ENCODE peak calls at places on chromosomes 16 and 17, in seven cellular contexts. M is breast epithelium; K is effector memory CD4-positive, alpha-beta T cell; Y is uterus; Z is RWPE2; A is body of pancreas; C is fibroblast of mammary gland. R is an unnamed sample.

GRCh38 chr17:28907709-28908475 is 5.0 kb upstream of the DHRS13 start:
- DNase-seq in A (no peak), K (no peak), Z (no peak), Y (no peak), C (peak; percentile 51), M (no peak), R (no peak)

GRCh38 chr16:76278976-76279375 is 1.8 kb downstream of the CNTNAP4 start:
- DNase-seq in K (no peak), C (peak; percentile 70), Z (no peak), M (no peak), Y (no peak), A (no peak), R (no peak)

GRCh38 chr16:84718-85452 is 6.9 kb downstream of the MPG start:
- DNase-seq in C (peak; percentile 97), A (peak; percentile 42), M (no peak), Y (peak; percentile 62), Z (no peak), K (no peak), R (peak; percentile 68)

GRCh38 chr17:43983515-43984411 is 20.7 kb upstream of the NAGS start:
- DNase-seq in C (no peak), Z (no peak), Y (no peak), M (no peak), A (peak; percentile 44), K (no peak), R (no peak)

GRCh38 chr17:39229274-39229913 is 3.6 kb upstream of the STAC2 start:
- DNase-seq in Z (no peak), M (no peak), A (no peak), K (no peak), C (peak; percentile 79), Y (no peak), R (no peak)

GRCh38 chr17:63446218-63446980 is at the start of gene CYB561:
- DNase-seq in A (peak; percentile 91), C (peak; percentile 63), Y (peak; percentile 65), Z (no peak), K (peak; percentile 58), M (peak; percentile 78), R (peak; percentile 84)

GRCh38 chr16:86732621-86733297 is 154.4 kb downstream of the FOXL1 start:
- DNase-seq in M (no peak), A (no peak), Y (no peak), Z (no peak), K (no peak), C (peak; percentile 46), R (no peak)

GRCh38 chr16:83005653-83006160 is 378.9 kb downstream of the CDH13 start:
- DNase-seq in Z (no peak), K (no peak), Y (no peak), C (no peak), A (no peak), M (no peak), R (no peak)

GRCh38 chr17:2057714-2058520 is 3.0 kb downstream of the HIC1 start:
- DNase-seq in Z (no peak), K (no peak), C (no peak), A (peak; percentile 14), M (no peak), Y (no peak), R (peak; percentile 56)

GRCh38 chr17:76138234-76138895 is 2.7 kb downstream of the FOXJ1 start:
- DNase-seq in K (no peak), Z (no peak), C (no peak), M (no peak), A (peak; percentile 64), Y (no peak), R (no peak)

GRCh38 chr17:7043544-7044268 is at the start of gene SLC16A11:
- DNase-seq in A (peak; percentile 59), Y (no peak), Z (no peak), M (no peak), C (no peak), K (no peak), R (peak; percentile 48)

GRCh38 chr17:71337903-71338302 is 782.9 kb upstream of the SOX9 start:
- DNase-seq in M (no peak), Z (no peak), C (no peak), A (no peak), Y (no peak), K (no peak), R (no peak)

GRCh38 chr17:50200447-50201225 is 795 bp downstream of the COL1A1 start:
- DNase-seq in Z (no peak), A (peak; percentile 90), Y (peak; percentile 96), K (peak; percentile 64), C (peak; percentile 89), M (peak; percentile 91), R (peak; percentile 98)

GRCh38 chr17:47733047-47733413 is at the start of gene TBX21:
- DNase-seq in M (peak; percentile 39), Y (peak; percentile 30), K (peak; percentile 82), A (peak; percentile 60), Z (peak; percentile 75), C (peak; percentile 58), R (no peak)

GRCh38 chr17:47732399-47733046 is 513 bp upstream of the TBX21 start:
- DNase-seq in Y (no peak), Z (peak; percentile 29), M (no peak), K (no peak), C (no peak), A (no peak), R (no peak)

GRCh38 chr17:47735139-47735464 is 2.1 kb downstream of the TBX21 start:
- DNase-seq in K (no peak), M (no peak), Z (no peak), A (no peak), Y (no peak), C (no peak), R (peak; percentile 1)

GRCh38 chr17:47735536-47736011 is 2.5 kb downstream of the TBX21 start:
- DNase-seq in M (no peak), K (no peak), A (no peak), Z (no peak), C (no peak), Y (no peak), R (peak; percentile 2)

GRCh38 chr17:47733414-47734288 is 615 bp downstream of the TBX21 start:
- DNase-seq in A (no peak), Y (no peak), M (no peak), K (no peak), Z (peak; percentile 45), C (no peak), R (no peak)
- H3K4me3 ChIP-seq in A (no peak overlapping the region), Y (peak overlapping the region; percentile 25), M (peak overlapping the region; percentile 24), K (peak overlapping the region; percentile 60), Z (peak overlapping the region; percentile 17), C (peak overlapping the region; percentile 50), R (peak overlapping the region; percentile 21)

GRCh38 chr17:41636652-41637051 is 12.3 kb upstream of the KRT17 start:
- DNase-seq in K (no peak), C (no peak), M (no peak), Z (no peak), A (no peak), Y (no peak), R (no peak)
- H3K4me3 ChIP-seq in K (no peak overlapping the region), C (no peak overlapping the region), M (no peak overlapping the region), Z (no peak overlapping the region), A (no peak overlapping the region), Y (no peak overlapping the region), R (no peak overlapping the region)

DNA sequence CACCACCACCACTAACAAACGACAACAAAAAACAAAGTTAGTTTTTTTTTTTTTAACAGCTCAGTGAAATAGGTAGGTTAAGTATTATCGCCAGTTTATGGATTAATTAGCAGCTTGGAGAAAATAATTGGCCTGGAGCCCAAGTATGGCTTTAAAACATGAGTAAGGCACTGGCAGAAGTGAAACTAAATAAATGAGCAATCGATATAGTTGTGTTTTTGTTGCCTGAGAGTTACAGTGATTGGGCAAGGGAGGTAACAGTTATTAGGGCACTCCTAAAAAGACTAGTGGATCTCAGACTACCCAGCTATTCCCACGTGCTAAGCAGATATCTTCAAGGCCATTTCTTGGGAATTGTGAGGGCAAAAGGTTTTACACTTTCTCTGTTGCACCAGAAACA is 2.4 kb downstream of the MLKL start:
- DNase-seq in K (no peak), A (no peak), C (peak; percentile 41), Y (no peak), Z (no peak), M (no peak), R (no peak)
- H3K4me3 ChIP-seq in K (peak overlapping the region; percentile 37), A (no peak overlapping the region), C (no peak overlapping the region), Y (no peak overlapping the region), Z (no peak overlapping the region), M (no peak overlapping the region), R (no peak overlapping the region)

GRCh38 chr17:9647014-9647413 is 1.7 kb downstream of the USP43 start:
- DNase-seq in Z (no peak), A (peak; percentile 24), C (no peak), K (no peak), Y (no peak), M (no peak), R (no peak)
- H3K4me3 ChIP-seq in Z (peak overlapping the region; percentile 87), A (no peak overlapping the region), C (no peak overlapping the region), K (no peak overlapping the region), Y (no peak overlapping the region), M (no peak overlapping the region), R (no peak overlapping the region)

R was measured in ovary.